ENCODE peak calls at places on chromosomes 1 and 21, in five cellular contexts. X, S, K, W and V are unnamed samples.

GRCh38 chr1:91120421-91120820 is 98.6 kb upstream of the ZNF644 start:
- DNase-seq in X (no peak), S (no peak), K (no peak), W (no peak), V (no peak)

GRCh38 chr1:76073471-76073870 is 1.1 kb upstream of the ST6GALNAC3 start:
- DNase-seq in X (no peak), S (no peak), K (peak; percentile 84), W (no peak), V (peak; percentile 66)

GRCh38 chr1:181187596-181188126 is 99.2 kb downstream of the IER5 start:
- DNase-seq in X (no peak), S (no peak), K (no peak), W (no peak), V (no peak)

GRCh38 chr1:151924691-151925587 is 15.6 kb upstream of the THEM4 start:
- DNase-seq in X (no peak), S (no peak), K (no peak), W (no peak), V (no peak)

GRCh38 chr1:170720661-170721060 is 56.7 kb downstream of the PRRX1 start:
- DNase-seq in X (no peak), S (no peak), K (no peak), W (no peak), V (no peak)

GRCh38 chr21:44071359-44072104 is 35.7 kb upstream of the PWP2 start:
- DNase-seq in X (no peak), S (no peak), K (no peak), W (no peak), V (no peak)

GRCh38 chr1:1665815-1666251 is 7.0 kb upstream of the CDK11B start:
- DNase-seq in X (no peak), S (no peak), K (no peak), W (peak; percentile 54), V (no peak)

GRCh38 chr1:65949230-65949626 is 156.5 kb downstream of the PDE4B start:
- DNase-seq in X (no peak), S (no peak), K (no peak), W (no peak), V (no peak)

GRCh38 chr1:27789511-27790154 is 16.6 kb downstream of the STX12 start:
- DNase-seq in X (no peak), S (no peak), K (no peak), W (no peak), V (no peak)